ENCODE peak calls at places on chromosome 20, in five cellular contexts. I is A549, Q is choroid plexus epithelial cell, V is colonic mucosa, S is fibroblast of mammary gland. E is an unnamed sample.
A peak's percentile ranks its signal among the peaks of the same experiment; 100 is the strongest.

GRCh38 chr20:57938158-57939108 is 228.6 kb upstream of the PMEPA1 start:
- DNase-seq in V (no peak), Q (peak; percentile 8), I (no peak), S (no peak), E (no peak)

GRCh38 chr20:60921021-60921622 is 330.9 kb upstream of the CDH4 start:
- DNase-seq in Q (peak; percentile 18), S (no peak), I (peak; percentile 5), V (no peak), E (no peak)

GRCh38 chr20:21505810-21506530 is 7.9 kb downstream of the NKX2-2 start:
- DNase-seq in Q (peak; percentile 47), I (peak; percentile 80), V (peak; percentile 63), S (peak; percentile 51), E (peak; percentile 62)

GRCh38 chr20:38269715-38270114 is 9.2 kb upstream of the KIAA1755 start:
- DNase-seq in S (no peak), V (no peak), Q (no peak), I (no peak), E (no peak)

GRCh38 chr20:33789109-33789857 is 21.9 kb upstream of the CHMP4B start:
- DNase-seq in I (peak; percentile 95), Q (peak; percentile 94), V (peak; percentile 95), S (peak; percentile 97), E (peak; percentile 99)

GRCh38 chr20:40511478-40511877 is 177.6 kb downstream of the MAFB start:
- DNase-seq in I (no peak), V (no peak), S (peak; percentile 97), Q (peak; percentile 97), E (peak; percentile 38)

GRCh38 chr20:8940311-8940710 is 128.6 kb upstream of the PLCB4 start:
- DNase-seq in S (no peak), V (no peak), Q (peak; percentile 91), I (no peak), E (no peak)

GRCh38 chr20:41342474-41343464 is 2.1 kb downstream of the LPIN3 start:
- DNase-seq in S (no peak), I (no peak), V (no peak), Q (no peak), E (no peak)

GRCh38 chr20:58131111-58131510 is 97.3 kb downstream of the ANKRD60 start:
- DNase-seq in I (no peak), Q (peak; percentile 78), S (peak; percentile 25), V (no peak), E (no peak)

GRCh38 chr20:25148181-25148981 is 47.1 kb upstream of the ENTPD6 start:
- DNase-seq in I (no peak), Q (peak; percentile 61), S (peak; percentile 53), V (peak; percentile 30), E (peak; percentile 26)

GRCh38 chr20:41314386-41314785 is 3.1 kb downstream of the ZHX3 start:
- DNase-seq in V (no peak), S (peak; percentile 50), Q (no peak), I (no peak), E (no peak)

GRCh38 chr20:42795399-42795798 is 394.3 kb downstream of the PTPRT start:
- DNase-seq in S (no peak), V (no peak), I (no peak), Q (no peak), E (no peak)

GRCh38 chr20:60167840-60168239 is 209.6 kb downstream of the CDH26 start:
- DNase-seq in S (no peak), Q (no peak), V (no peak), I (no peak), E (no peak)

GRCh38 chr20:38395165-38395564 is 40.0 kb downstream of the SNHG17 start:
- DNase-seq in Q (peak; percentile 41), S (peak; percentile 55), I (no peak), V (no peak), E (no peak)

GRCh38 chr20:60078351-60079250 is 120.4 kb downstream of the CDH26 start:
- DNase-seq in V (no peak), S (no peak), I (no peak), Q (no peak), E (peak; percentile 64)

GRCh38 chr20:38805502-38805957 is at the start of gene PPP1R16B:
- DNase-seq in S (no peak), I (peak; percentile 26), V (peak; percentile 38), Q (no peak), E (no peak)

GRCh38 chr20:25188218-25188617 is 7.3 kb upstream of the ENTPD6 start:
- DNase-seq in I (no peak), Q (no peak), V (no peak), S (no peak), E (no peak)

GRCh38 chr20:43776691-43777090 is 49.9 kb upstream of the GTSF1L start:
- DNase-seq in S (no peak), V (no peak), I (no peak), Q (no peak), E (no peak)

GRCh38 chr20:60069626-60070025 is 111.4 kb downstream of the CDH26 start:
- DNase-seq in Q (no peak), S (no peak), V (no peak), I (no peak), E (no peak)

GRCh38 chr20:3820901-3821727 is 767 bp downstream of the AP5S1 start:
- DNase-seq in S (peak; percentile 60), I (no peak), Q (no peak), V (no peak), E (no peak)

GRCh38 chr20:42313704-42314103 is 695.5 kb upstream of the CHD6 start:
- DNase-seq in S (no peak), V (no peak), I (no peak), Q (no peak), E (no peak)

GRCh38 chr20:45456632-45457031 is 12.9 kb upstream of the WFDC2 start:
- DNase-seq in Q (peak; percentile 33), I (no peak), S (peak; percentile 13), V (peak; percentile 77), E (peak; percentile 64)

GRCh38 chr20:54622338-54623280 is 147.2 kb downstream of the DOK5 start:
- DNase-seq in S (peak; percentile 59), Q (no peak), I (no peak), V (no peak), E (no peak)

GRCh38 chr20:17622851-17623508 is 53.1 kb downstream of the DSTN start:
- DNase-seq in V (no peak), Q (no peak), S (no peak), I (no peak), E (no peak)

GRCh38 chr20:39269031-39269461 is 306.9 kb downstream of the DHX35 start:
- DNase-seq in Q (peak; percentile 52), S (peak; percentile 14), V (peak; percentile 39), I (peak; percentile 51), E (peak; percentile 41)

GRCh38 chr20:7714549-7714948 is 225.7 kb downstream of the HAO1 start:
- DNase-seq in V (no peak), I (peak; percentile 7), S (no peak), Q (no peak), E (no peak)

GRCh38 chr20:38159949-38160756 is 4.9 kb downstream of the TGM2 start:
- DNase-seq in Q (no peak), V (no peak), S (no peak), I (no peak), E (no peak)

GRCh38 chr20:6381887-6382286 is 259.1 kb upstream of the FERMT1 start:
- DNase-seq in Q (peak; percentile 66), V (no peak), S (no peak), I (no peak), E (peak; percentile 33)
- TF ChIP-seq CTCF in Q (peak; percentile 71), V (no peak), S (no peak), I (no peak), E (peak; percentile 68)

DNA sequence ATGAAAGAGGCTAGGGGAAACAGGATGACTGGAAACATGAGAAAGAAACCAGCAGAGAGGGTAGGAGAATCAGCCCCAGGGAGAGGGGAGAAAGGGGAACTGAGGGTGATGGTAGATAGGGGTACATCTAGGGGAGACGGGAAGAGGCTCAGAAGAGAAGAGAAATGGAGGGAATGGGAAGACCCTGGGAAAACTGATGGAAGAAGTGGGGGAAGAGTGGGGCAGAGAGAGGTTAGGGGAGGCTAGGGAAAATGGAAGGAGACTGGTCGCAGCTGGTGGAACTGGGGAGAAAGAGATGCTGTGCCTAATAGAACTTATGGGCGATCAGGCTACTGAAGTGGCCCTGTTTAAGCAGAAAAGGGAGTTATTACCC is 548 bp downstream of the PROCR start:
- DNase-seq in S (no peak), V (no peak), Q (no peak), I (no peak), E (no peak)
- H3K4me3 ChIP-seq in S (peak overlapping the region; percentile 62), V (peak overlapping the region; percentile 28), Q (no peak overlapping the region), I (peak overlapping the region; percentile 61), E (peak overlapping the region; percentile 55)

GRCh38 chr20:36951198-36951976 is at the start of gene SAMHD1:
- DNase-seq in I (peak; percentile 99), V (peak; percentile 98), Q (peak; percentile 99), S (peak; percentile 98), E (peak; percentile 89)

GRCh38 chr20:36951977-36952738 is 650 bp upstream of the SAMHD1 start:
- DNase-seq in I (no peak), Q (no peak), S (no peak), V (no peak), E (no peak)

GRCh38 chr20:36950432-36951197 is 893 bp downstream of the SAMHD1 start:
- DNase-seq in S (peak; percentile 49), Q (peak; percentile 23), V (peak; percentile 45), I (peak; percentile 38), E (peak; percentile 29)
- TF ChIP-seq CTCF in S (no peak), Q (no peak), V (no peak), I (no peak), E (no peak)

DNA sequence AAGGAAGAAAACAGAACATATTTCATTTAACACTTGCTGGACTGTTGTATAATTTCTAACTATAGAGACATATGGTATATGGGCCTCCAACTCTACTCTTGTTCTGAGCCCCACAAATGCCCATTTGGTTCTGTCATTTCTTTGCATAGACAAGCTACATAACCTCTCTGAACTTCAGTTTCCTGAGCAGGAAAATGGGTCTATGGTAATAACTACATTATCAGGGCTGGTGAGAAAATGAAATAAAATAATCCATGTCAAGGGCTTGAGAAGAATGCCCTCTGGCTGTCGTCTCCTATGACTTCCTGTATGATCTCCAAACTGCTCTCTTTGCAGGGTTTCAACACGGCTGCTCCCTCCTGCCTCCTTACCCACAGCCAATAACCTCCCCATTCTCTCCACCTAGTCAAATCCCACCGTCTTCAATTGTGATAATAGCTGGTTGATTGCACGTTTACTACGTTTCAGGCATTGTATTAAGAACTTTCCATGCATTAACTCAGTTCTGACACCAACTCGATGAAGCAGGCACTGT is 12.0 kb downstream of the ZCCHC3 start:
- DNase-seq in V (no peak), I (no peak), Q (peak; percentile 60), S (peak; percentile 50), E (no peak)
- H3K4me3 ChIP-seq in V (no peak overlapping the region), I (no peak overlapping the region), Q (peak overlapping the region; percentile 60), S (peak overlapping the region; percentile 55), E (no peak overlapping the region)

GRCh38 chr20:49046087-49046900 is at the start of gene CSE1L:
- DNase-seq in Q (peak; percentile 96), V (peak; percentile 95), I (peak; percentile 92), S (peak; percentile 94), E (peak; percentile 96)
- TF ChIP-seq CTCF in Q (no peak), V (no peak), I (no peak), S (no peak), E (peak; percentile 14)

GRCh38 chr20:23562721-23563342 is 5.5 kb downstream of the CST9L start:
- DNase-seq in I (no peak), S (no peak), Q (no peak), V (no peak), E (no peak)
- H3K4me3 ChIP-seq in I (no peak overlapping the region), S (no peak overlapping the region), Q (no peak overlapping the region), V (no peak overlapping the region), E (no peak overlapping the region)

E was measured in epithelial cell of esophagus.